ENCODE peak calls at places on chromosomes 4 and X, in five cellular contexts. One of them, this sample, is unnamed.

GRCh38 chr4:148831945-148832344 is 389.7 kb upstream of the NR3C2 start:
- DNase-seq in A172: peak; percentile 85
- DNase-seq in lung microvascular endothelial cell: peak; percentile 97
- DNase-seq in ureter: no peak
- DNase-seq in mucosa of gallbladder: no peak
- DNase-seq in this sample: no peak

GRCh38 chr4:10728016-10728415 is 43.4 kb upstream of the CLNK start:
- DNase-seq in ureter: no peak
- DNase-seq in A172: no peak
- DNase-seq in mucosa of gallbladder: no peak
- DNase-seq in lung microvascular endothelial cell: no peak
- DNase-seq in this sample: no peak

GRCh38 chr4:172996571-172997216 is 171.9 kb upstream of the GALNT7 start:
- DNase-seq in mucosa of gallbladder: no peak
- DNase-seq in ureter: no peak
- DNase-seq in A172: peak; percentile 82
- DNase-seq in lung microvascular endothelial cell: peak; percentile 84
- DNase-seq in this sample: no peak

GRCh38 chr4:138910201-138910913 is 105.2 kb upstream of the NOCT start:
- DNase-seq in mucosa of gallbladder: no peak
- DNase-seq in A172: peak; percentile 64
- DNase-seq in lung microvascular endothelial cell: peak; percentile 82
- DNase-seq in ureter: no peak
- DNase-seq in this sample: no peak

GRCh38 chr4:127261476-127261875 is 371.3 kb upstream of the INTU start:
- DNase-seq in ureter: no peak
- DNase-seq in mucosa of gallbladder: peak; percentile 11
- DNase-seq in A172: no peak
- DNase-seq in lung microvascular endothelial cell: no peak
- DNase-seq in this sample: no peak

GRCh38 chr4:89158884-89159503 is 47.7 kb downstream of the TIGD2 start:
- DNase-seq in mucosa of gallbladder: no peak
- DNase-seq in ureter: no peak
- DNase-seq in A172: peak; percentile 45
- DNase-seq in lung microvascular endothelial cell: peak; percentile 46
- DNase-seq in this sample: no peak

GRCh38 chrX:39961441-39961840 is 136.3 kb downstream of the BCOR start:
- DNase-seq in A172: no peak
- DNase-seq in lung microvascular endothelial cell: no peak
- DNase-seq in mucosa of gallbladder: no peak
- DNase-seq in ureter: no peak
- DNase-seq in this sample: no peak

GRCh38 chrX:129759576-129760061 is 20.1 kb upstream of the SASH3 start:
- DNase-seq in A172: peak; percentile 33
- DNase-seq in ureter: no peak
- DNase-seq in lung microvascular endothelial cell: peak; percentile 63
- DNase-seq in mucosa of gallbladder: peak; percentile 39
- DNase-seq in this sample: peak; percentile 33

GRCh38 chrX:5998901-5999300 is 229.8 kb downstream of the NLGN4X start:
- DNase-seq in mucosa of gallbladder: no peak
- DNase-seq in A172: no peak
- DNase-seq in lung microvascular endothelial cell: no peak
- DNase-seq in ureter: no peak
- DNase-seq in this sample: no peak

GRCh38 chr4:128859887-128860774 is 50.6 kb downstream of the JADE1 start:
- DNase-seq in ureter: no peak
- DNase-seq in mucosa of gallbladder: no peak
- DNase-seq in lung microvascular endothelial cell: peak; percentile 51
- DNase-seq in A172: no peak
- DNase-seq in this sample: no peak

GRCh38 chr4:48127231-48127881 is 6.7 kb downstream of the TXK start:
- DNase-seq in A172: no peak
- DNase-seq in lung microvascular endothelial cell: no peak
- DNase-seq in ureter: no peak
- DNase-seq in mucosa of gallbladder: no peak
- DNase-seq in this sample: peak; percentile 54

GRCh38 chr4:167290684-167291083 is 56.4 kb upstream of the SPOCK3 start:
- DNase-seq in lung microvascular endothelial cell: no peak
- DNase-seq in A172: peak; percentile 15
- DNase-seq in ureter: no peak
- DNase-seq in mucosa of gallbladder: no peak
- DNase-seq in this sample: no peak

GRCh38 chr4:138851626-138852443 is 163.7 kb upstream of the NOCT start:
- DNase-seq in lung microvascular endothelial cell: no peak
- DNase-seq in A172: no peak
- DNase-seq in ureter: no peak
- DNase-seq in mucosa of gallbladder: no peak
- DNase-seq in this sample: no peak

GRCh38 chr4:48065587-48066052 is 49.0 kb downstream of the NIPAL1 start:
- DNase-seq in lung microvascular endothelial cell: no peak
- DNase-seq in A172: no peak
- DNase-seq in ureter: no peak
- DNase-seq in mucosa of gallbladder: no peak
- DNase-seq in this sample: no peak

GRCh38 chrX:2401590-2402360 is 99.0 kb downstream of the DHRSX start:
- DNase-seq in ureter: no peak
- DNase-seq in lung microvascular endothelial cell: peak; percentile 39
- DNase-seq in A172: peak; percentile 98
- DNase-seq in mucosa of gallbladder: no peak
- DNase-seq in this sample: peak; percentile 72

GRCh38 chr4:76533314-76533713 is 98.3 kb downstream of the SHROOM3 start:
- DNase-seq in mucosa of gallbladder: no peak
- DNase-seq in lung microvascular endothelial cell: no peak
- DNase-seq in A172: no peak
- DNase-seq in ureter: no peak
- DNase-seq in this sample: no peak

This sample was measured in prostate gland.